ENCODE peak calls at places on chromosomes 7 and 10, in seven cellular contexts. One of them, this sample, is unnamed.

GRCh38 chr10:43127447-43127846 is 10.8 kb upstream of the CSGALNACT2 start:
- DNase-seq in HCT116: no peak
- DNase-seq in PC-3: no peak
- DNase-seq in DND-41: no peak
- DNase-seq in neural progenitor cell: no peak
- DNase-seq in SK-N-SH: no peak
- DNase-seq in IMR-90: no peak
- DNase-seq in this sample: no peak

GRCh38 chr10:8919291-8919690 is 864.8 kb downstream of the GATA3 start:
- DNase-seq in HCT116: no peak
- DNase-seq in PC-3: peak
- DNase-seq in DND-41: no peak
- DNase-seq in neural progenitor cell: no peak
- DNase-seq in SK-N-SH: no peak
- DNase-seq in IMR-90: no peak
- DNase-seq in this sample: no peak

GRCh38 chr10:24459836-24460235 is 250.9 kb downstream of the KIAA1217 start:
- DNase-seq in HCT116: no peak
- DNase-seq in PC-3: no peak
- DNase-seq in DND-41: no peak
- DNase-seq in neural progenitor cell: no peak
- DNase-seq in SK-N-SH: no peak
- DNase-seq in IMR-90: no peak
- DNase-seq in this sample: no peak

GRCh38 chr7:1276626-1277175 is 44.0 kb downstream of the UNCX start:
- DNase-seq in HCT116: no peak
- DNase-seq in PC-3: no peak
- DNase-seq in DND-41: no peak
- DNase-seq in neural progenitor cell: no peak
- DNase-seq in SK-N-SH: no peak
- DNase-seq in IMR-90: no peak
- DNase-seq in this sample: no peak

GRCh38 chr10:49119746-49120145 is 4.4 kb upstream of the VSTM4 start:
- DNase-seq in HCT116: no peak
- DNase-seq in PC-3: peak
- DNase-seq in DND-41: no peak
- DNase-seq in neural progenitor cell: no peak
- DNase-seq in SK-N-SH: no peak
- DNase-seq in IMR-90: peak
- DNase-seq in this sample: no peak

GRCh38 chr10:29657719-29658274 is 23.0 kb upstream of the SVIL start:
- DNase-seq in HCT116: no peak
- DNase-seq in PC-3: no peak
- DNase-seq in DND-41: no peak
- DNase-seq in neural progenitor cell: no peak
- DNase-seq in SK-N-SH: no peak
- DNase-seq in IMR-90: no peak
- DNase-seq in this sample: no peak

GRCh38 chr10:60704480-60704879 is 73.8 kb upstream of the CDK1 start:
- DNase-seq in HCT116: peak
- DNase-seq in PC-3: no peak
- DNase-seq in DND-41: no peak
- DNase-seq in neural progenitor cell: no peak
- DNase-seq in SK-N-SH: no peak
- DNase-seq in IMR-90: no peak
- DNase-seq in this sample: no peak

GRCh38 chr7:8284606-8285005 is 22.6 kb upstream of the ICA1 start:
- DNase-seq in HCT116: no peak
- DNase-seq in PC-3: no peak
- DNase-seq in DND-41: no peak
- DNase-seq in neural progenitor cell: no peak
- DNase-seq in SK-N-SH: no peak
- DNase-seq in IMR-90: no peak
- DNase-seq in this sample: no peak

GRCh38 chr10:25813511-25813910 is 120.5 kb upstream of the MYO3A start:
- DNase-seq in HCT116: no peak
- DNase-seq in PC-3: no peak
- DNase-seq in DND-41: no peak
- DNase-seq in neural progenitor cell: no peak
- DNase-seq in SK-N-SH: no peak
- DNase-seq in IMR-90: no peak
- DNase-seq in this sample: no peak

GRCh38 chr7:156017916-156018700 is 205.8 kb upstream of the SHH start:
- DNase-seq in HCT116: no peak
- DNase-seq in PC-3: no peak
- DNase-seq in DND-41: no peak
- DNase-seq in neural progenitor cell: no peak
- DNase-seq in SK-N-SH: no peak
- DNase-seq in IMR-90: no peak
- DNase-seq in this sample: no peak

GRCh38 chr10:60389413-60390009 is at the start of gene ANK3:
- DNase-seq in HCT116: no peak
- DNase-seq in PC-3: no peak
- DNase-seq in DND-41: no peak
- DNase-seq in neural progenitor cell: peak
- DNase-seq in SK-N-SH: no peak
- DNase-seq in IMR-90: no peak
- DNase-seq in this sample: no peak

GRCh38 chr10:24858244-24858907 is 94.0 kb downstream of the PRTFDC1 start:
- DNase-seq in HCT116: no peak
- DNase-seq in PC-3: peak
- DNase-seq in DND-41: no peak
- DNase-seq in neural progenitor cell: no peak
- DNase-seq in SK-N-SH: no peak
- DNase-seq in IMR-90: peak
- DNase-seq in this sample: no peak

GRCh38 chr7:31175672-31176071 is 123.6 kb downstream of the ADCYAP1R1 start:
- DNase-seq in HCT116: no peak
- DNase-seq in PC-3: peak
- DNase-seq in DND-41: no peak
- DNase-seq in neural progenitor cell: peak
- DNase-seq in SK-N-SH: no peak
- DNase-seq in IMR-90: no peak
- DNase-seq in this sample: peak

GRCh38 chr10:125060486-125060850 is 99.9 kb downstream of the CTBP2 start:
- DNase-seq in HCT116: no peak
- DNase-seq in PC-3: no peak
- DNase-seq in DND-41: no peak
- DNase-seq in neural progenitor cell: peak
- DNase-seq in SK-N-SH: no peak
- DNase-seq in IMR-90: peak
- DNase-seq in this sample: no peak

GRCh38 chr10:119502214-119502613 is 40.3 kb downstream of the RGS10 start:
- DNase-seq in HCT116: no peak
- DNase-seq in PC-3: no peak
- DNase-seq in DND-41: peak
- DNase-seq in neural progenitor cell: no peak
- DNase-seq in SK-N-SH: no peak
- DNase-seq in IMR-90: no peak
- DNase-seq in this sample: peak

GRCh38 chr10:25061711-25062455 is 45.5 kb downstream of the THNSL1 start:
- DNase-seq in HCT116: no peak
- DNase-seq in PC-3: peak
- DNase-seq in DND-41: no peak
- DNase-seq in neural progenitor cell: no peak
- DNase-seq in SK-N-SH: no peak
- DNase-seq in IMR-90: peak
- DNase-seq in this sample: no peak

GRCh38 chr7:21939136-21939857 is 6.4 kb downstream of the CDCA7L start:
- DNase-seq in HCT116: no peak
- DNase-seq in PC-3: peak
- DNase-seq in DND-41: no peak
- DNase-seq in neural progenitor cell: no peak
- DNase-seq in SK-N-SH: no peak
- DNase-seq in IMR-90: no peak
- DNase-seq in this sample: no peak

GRCh38 chr10:62037890-62038608 is 136.6 kb downstream of the ARID5B start:
- DNase-seq in HCT116: no peak
- DNase-seq in PC-3: peak
- DNase-seq in DND-41: no peak
- DNase-seq in neural progenitor cell: no peak
- DNase-seq in SK-N-SH: no peak
- DNase-seq in IMR-90: no peak
- DNase-seq in this sample: no peak

GRCh38 chr10:62037166-62037831 is 135.8 kb downstream of the ARID5B start:
- DNase-seq in HCT116: no peak
- DNase-seq in PC-3: peak
- DNase-seq in DND-41: no peak
- DNase-seq in neural progenitor cell: no peak
- DNase-seq in SK-N-SH: no peak
- DNase-seq in IMR-90: peak
- DNase-seq in this sample: no peak

GRCh38 chr10:62043493-62043938 is 142.0 kb downstream of the ARID5B start:
- DNase-seq in HCT116: no peak
- DNase-seq in PC-3: peak
- DNase-seq in DND-41: no peak
- DNase-seq in neural progenitor cell: no peak
- DNase-seq in SK-N-SH: no peak
- DNase-seq in IMR-90: peak
- DNase-seq in this sample: peak

GRCh38 chr10:62038609-62039190 is 137.2 kb downstream of the ARID5B start:
- DNase-seq in HCT116: peak
- DNase-seq in PC-3: peak
- DNase-seq in DND-41: peak
- DNase-seq in neural progenitor cell: peak
- DNase-seq in SK-N-SH: peak
- DNase-seq in IMR-90: peak
- DNase-seq in this sample: peak

DNA sequence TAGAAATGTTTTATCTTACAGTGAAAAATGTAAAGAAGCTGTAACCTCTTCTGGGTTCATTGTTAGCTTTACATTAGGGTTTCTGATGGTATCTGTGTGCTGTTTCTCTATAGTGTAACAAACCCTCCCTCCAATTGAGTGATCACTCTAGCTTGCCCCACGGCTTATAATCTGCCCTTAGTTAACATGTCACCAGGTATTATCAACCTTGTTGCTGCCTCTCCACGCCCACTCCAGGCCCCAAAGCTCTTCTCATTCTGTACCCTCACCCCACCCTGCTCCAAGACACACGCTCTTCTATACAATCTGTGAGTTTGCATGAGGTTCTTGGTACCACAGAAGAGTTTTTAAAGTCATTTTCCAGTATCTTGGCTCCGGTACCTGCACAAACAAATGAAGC is 139.4 kb downstream of the ARID5B start:
- DNase-seq in HCT116: no peak
- DNase-seq in PC-3: no peak
- DNase-seq in DND-41: no peak
- DNase-seq in neural progenitor cell: no peak
- DNase-seq in SK-N-SH: no peak
- DNase-seq in IMR-90: no peak
- DNase-seq in this sample: no peak
- H3K4me3 ChIP-seq in HCT116: no peak
- H3K4me3 ChIP-seq in PC-3: no peak
- H3K4me3 ChIP-seq in DND-41: no peak
- H3K4me3 ChIP-seq in neural progenitor cell: no peak
- H3K4me3 ChIP-seq in SK-N-SH: no peak
- H3K4me3 ChIP-seq in IMR-90: no peak
- H3K4me3 ChIP-seq in this sample: no peak

GRCh38 chr10:93773705-93774104 is 16.0 kb downstream of the LGI1 start:
- DNase-seq in HCT116: no peak
- DNase-seq in PC-3: no peak
- DNase-seq in DND-41: no peak
- DNase-seq in neural progenitor cell: no peak
- DNase-seq in SK-N-SH: no peak
- DNase-seq in IMR-90: no peak
- DNase-seq in this sample: no peak

GRCh38 chr10:93777092-93777491 is 19.4 kb downstream of the LGI1 start:
- DNase-seq in HCT116: no peak
- DNase-seq in PC-3: no peak
- DNase-seq in DND-41: no peak
- DNase-seq in neural progenitor cell: no peak
- DNase-seq in SK-N-SH: no peak
- DNase-seq in IMR-90: no peak
- DNase-seq in this sample: no peak

GRCh38 chr10:93773120-93773519 is 15.4 kb downstream of the LGI1 start:
- DNase-seq in HCT116: no peak
- DNase-seq in PC-3: no peak
- DNase-seq in DND-41: no peak
- DNase-seq in neural progenitor cell: no peak
- DNase-seq in SK-N-SH: peak
- DNase-seq in IMR-90: no peak
- DNase-seq in this sample: no peak

GRCh38 chr10:93771354-93771753 is 13.6 kb downstream of the LGI1 start:
- DNase-seq in HCT116: no peak
- DNase-seq in PC-3: no peak
- DNase-seq in DND-41: no peak
- DNase-seq in neural progenitor cell: no peak
- DNase-seq in SK-N-SH: no peak
- DNase-seq in IMR-90: no peak
- DNase-seq in this sample: no peak

GRCh38 chr10:93775330-93775729 is 17.6 kb downstream of the LGI1 start:
- DNase-seq in HCT116: no peak
- DNase-seq in PC-3: peak
- DNase-seq in DND-41: no peak
- DNase-seq in neural progenitor cell: no peak
- DNase-seq in SK-N-SH: no peak
- DNase-seq in IMR-90: no peak
- DNase-seq in this sample: no peak
- TF ChIP-seq CTCF in HCT116: peak
- TF ChIP-seq CTCF in PC-3: peak
- TF ChIP-seq CTCF in DND-41: no peak
- TF ChIP-seq CTCF in neural progenitor cell: no peak
- TF ChIP-seq CTCF in SK-N-SH: no peak
- TF ChIP-seq CTCF in IMR-90: no peak
- TF ChIP-seq CTCF in this sample: no peak

GRCh38 chr10:94411304-94411703 is 9.0 kb downstream of the TBC1D12 start:
- DNase-seq in HCT116: no peak
- DNase-seq in PC-3: no peak
- DNase-seq in DND-41: no peak
- DNase-seq in neural progenitor cell: no peak
- DNase-seq in SK-N-SH: no peak
- DNase-seq in IMR-90: no peak
- DNase-seq in this sample: no peak

GRCh38 chr10:94409016-94409657 is 6.8 kb downstream of the TBC1D12 start:
- DNase-seq in HCT116: no peak
- DNase-seq in PC-3: no peak
- DNase-seq in DND-41: no peak
- DNase-seq in neural progenitor cell: peak
- DNase-seq in SK-N-SH: no peak
- DNase-seq in IMR-90: no peak
- DNase-seq in this sample: no peak

GRCh38 chr10:94413374-94413773 is 11.0 kb downstream of the TBC1D12 start:
- DNase-seq in HCT116: no peak
- DNase-seq in PC-3: no peak
- DNase-seq in DND-41: no peak
- DNase-seq in neural progenitor cell: no peak
- DNase-seq in SK-N-SH: no peak
- DNase-seq in IMR-90: no peak
- DNase-seq in this sample: no peak

GRCh38 chr10:94416896-94417295 is 14.6 kb downstream of the TBC1D12 start:
- DNase-seq in HCT116: no peak
- DNase-seq in PC-3: no peak
- DNase-seq in DND-41: no peak
- DNase-seq in neural progenitor cell: no peak
- DNase-seq in SK-N-SH: no peak
- DNase-seq in IMR-90: no peak
- DNase-seq in this sample: no peak

GRCh38 chr10:94412439-94412838 is 10.1 kb downstream of the TBC1D12 start:
- DNase-seq in HCT116: no peak
- DNase-seq in PC-3: no peak
- DNase-seq in DND-41: no peak
- DNase-seq in neural progenitor cell: no peak
- DNase-seq in SK-N-SH: no peak
- DNase-seq in IMR-90: peak
- DNase-seq in this sample: no peak
- H3K4me2 ChIP-seq in HCT116: no peak
- H3K4me2 ChIP-seq in PC-3: no peak
- H3K4me2 ChIP-seq in DND-41: no peak
- H3K4me2 ChIP-seq in neural progenitor cell: no peak
- H3K4me2 ChIP-seq in SK-N-SH: peak
- H3K4me2 ChIP-seq in IMR-90: peak
- H3K4me2 ChIP-seq in this sample: no peak

GRCh38 chr10:131314148-131314547 is 2.6 kb upstream of the TCERG1L start:
- DNase-seq in HCT116: no peak
- DNase-seq in PC-3: no peak
- DNase-seq in DND-41: no peak
- DNase-seq in neural progenitor cell: no peak
- DNase-seq in SK-N-SH: no peak
- DNase-seq in IMR-90: no peak
- DNase-seq in this sample: no peak
- H3K4me3 ChIP-seq in HCT116: no peak
- H3K4me3 ChIP-seq in PC-3: no peak
- H3K4me3 ChIP-seq in DND-41: no peak
- H3K4me3 ChIP-seq in neural progenitor cell: no peak
- H3K4me3 ChIP-seq in SK-N-SH: no peak
- H3K4me3 ChIP-seq in IMR-90: no peak
- H3K4me3 ChIP-seq in this sample: no peak